ENCODE peak calls at places on chromosomes 3 and 15, in five cellular contexts. Q is GM12878, R is K562, U is HCT116, M is SK-N-SH. S is an unnamed sample.

GRCh38 chr15:41585140-41586047 is 26.4 kb downstream of the TYRO3 start:
- DNase-seq in U (no peak), Q (no peak), M (peak; percentile 76), R (no peak), S (no peak)

GRCh38 chr3:94875149-94875548 is 812.3 kb downstream of the NSUN3 start:
- DNase-seq in M (no peak), R (no peak), Q (no peak), U (no peak), S (no peak)

GRCh38 chr3:178003756-178004155 is 532.5 kb upstream of the KCNMB2 start:
- DNase-seq in M (no peak), R (no peak), U (no peak), Q (no peak), S (no peak)

GRCh38 chr3:53588122-53588521 is 93.7 kb downstream of the CACNA1D start:
- DNase-seq in M (no peak), U (no peak), Q (no peak), R (no peak), S (no peak)

GRCh38 chr15:77606142-77607034 is 26.3 kb downstream of the LINGO1 start:
- DNase-seq in Q (no peak), M (peak; percentile 63), U (no peak), R (peak; percentile 36), S (no peak)

GRCh38 chr15:20352241-20353200 is 189.1 kb downstream of the GOLGA6L6 start:
- DNase-seq in U (no peak), Q (no peak), M (no peak), R (no peak), S (no peak)

GRCh38 chr3:24135280-24135679 is 190.2 kb downstream of the NR1D2 start:
- DNase-seq in Q (no peak), R (no peak), U (no peak), M (no peak), S (no peak)

GRCh38 chr15:27679621-27680521 is 419.2 kb downstream of the OCA2 start:
- DNase-seq in R (no peak), Q (no peak), U (no peak), M (peak; percentile 70), S (no peak)

GRCh38 chr3:11381563-11381962 is 109.4 kb downstream of the ATG7 start:
- DNase-seq in R (no peak), U (no peak), M (no peak), Q (no peak), S (no peak)

GRCh38 chr3:167110906-167111305 is 269.2 kb downstream of the ZBBX start:
- DNase-seq in U (no peak), M (no peak), R (no peak), Q (no peak), S (no peak)

GRCh38 chr3:132726341-132726823 is 4.2 kb upstream of the NPHP3 start:
- DNase-seq in Q (no peak), M (peak; percentile 19), U (no peak), R (peak; percentile 13), S (peak; percentile 23)

GRCh38 chr3:64451283-64452012 is 226.2 kb upstream of the PRICKLE2 start:
- DNase-seq in M (no peak), R (no peak), Q (no peak), U (no peak), S (no peak)

GRCh38 chr15:85473455-85473854 is 93.1 kb downstream of the AKAP13 start:
- DNase-seq in Q (no peak), U (no peak), R (no peak), M (no peak), S (no peak)

GRCh38 chr15:45743309-45744041 is 108.6 kb downstream of the SQOR start:
- DNase-seq in R (no peak), U (no peak), Q (no peak), M (no peak), S (no peak)

GRCh38 chr3:63559884-63560283 is 92.6 kb upstream of the SNTN start:
- DNase-seq in Q (no peak), U (no peak), R (no peak), M (no peak), S (no peak)

GRCh38 chr3:88321696-88322095 is 171.9 kb downstream of the C3orf38 start:
- DNase-seq in U (no peak), M (no peak), Q (no peak), R (no peak), S (no peak)

GRCh38 chr3:168116279-168116678 is 20.6 kb upstream of the GOLIM4 start:
- DNase-seq in M (no peak), U (no peak), Q (no peak), R (peak; percentile 38), S (no peak)

GRCh38 chr3:129592362-129593150 is 13.9 kb downstream of the PLXND1 start:
- DNase-seq in M (no peak), R (no peak), U (no peak), Q (no peak), S (no peak)

GRCh38 chr3:77915341-77915740 is 875.4 kb downstream of the ROBO2 start:
- DNase-seq in R (no peak), M (no peak), Q (no peak), U (no peak), S (no peak)

GRCh38 chr3:189353318-189353958 is 181.7 kb downstream of the TPRG1 start:
- DNase-seq in U (peak; percentile 16), M (no peak), Q (no peak), R (no peak), S (no peak)

GRCh38 chr3:84082726-84083125 is 876.1 kb upstream of the CADM2 start:
- DNase-seq in M (no peak), R (no peak), U (no peak), Q (no peak), S (no peak)

DNA sequence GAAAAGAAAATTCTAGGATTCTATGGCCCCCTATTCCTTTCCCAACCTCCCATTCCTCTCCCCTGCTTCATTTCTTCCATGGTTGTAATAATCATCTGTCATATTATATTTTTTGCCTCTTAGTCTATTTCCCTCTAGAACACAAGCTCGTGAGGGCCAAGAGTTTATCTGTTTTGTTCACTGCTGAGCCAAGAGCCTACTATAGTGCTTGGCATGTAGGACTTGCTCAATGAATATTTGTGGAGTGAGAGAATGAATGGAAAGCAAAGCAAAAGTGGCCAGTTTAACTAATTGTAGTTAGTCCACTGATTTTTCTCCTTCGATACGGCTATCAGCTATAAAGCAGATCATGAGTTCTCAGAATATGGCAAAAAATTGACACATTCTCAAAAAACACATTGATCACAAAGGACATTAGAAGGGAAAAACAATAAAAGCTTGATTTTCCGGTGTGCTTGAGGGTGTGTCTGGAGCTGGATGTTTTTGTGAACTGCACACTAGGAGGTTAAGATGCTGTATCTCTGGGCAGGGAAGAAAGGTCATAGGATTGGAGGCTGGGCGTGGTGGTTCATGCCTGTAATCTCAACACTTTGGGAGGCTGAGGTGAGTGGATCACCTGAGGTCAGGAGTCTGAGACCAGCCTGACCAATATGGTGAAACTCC is 25.0 kb upstream of the CTSH start:
- DNase-seq in U (no peak), Q (no peak), M (no peak), R (no peak), S (no peak)
- TF ChIP-seq JUND in U (no peak), Q (no peak), M (no peak), R (no peak), S (no peak)

GRCh38 chr15:79431636-79432344 is at the start of gene MINAR1:
- DNase-seq in U (no peak), M (peak; percentile 84), Q (no peak), R (no peak), S (no peak)
- TF ChIP-seq JUND in U (no peak), M (no peak), Q (no peak), R (no peak), S (no peak)

DNA sequence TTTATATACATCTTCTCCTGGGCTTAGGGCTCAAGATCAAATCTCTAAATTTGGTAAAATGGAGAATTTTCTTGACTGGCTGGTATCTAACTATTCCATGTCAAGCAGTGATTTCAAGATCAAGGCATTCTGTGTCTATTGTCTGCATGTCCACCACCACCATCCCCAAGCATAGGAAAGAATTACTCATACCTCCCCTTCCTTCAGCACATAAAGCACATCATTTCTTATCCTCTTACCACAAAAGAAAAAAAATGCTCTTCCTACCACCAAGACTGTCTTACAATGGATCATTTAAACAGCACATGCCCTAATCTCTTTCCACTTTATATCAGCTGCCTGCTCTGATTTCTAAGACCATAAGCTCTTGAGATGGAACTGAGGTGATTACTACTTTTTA is 470.5 kb upstream of the THBS1 start:
- DNase-seq in M (no peak), Q (no peak), R (no peak), U (no peak), S (no peak)
- TF ChIP-seq JUND in M (peak; percentile 34), Q (no peak), R (no peak), U (no peak), S (no peak)

GRCh38 chr3:72176537-72177041 is 391.6 kb upstream of the PROK2 start:
- DNase-seq in U (no peak), Q (peak; percentile 93), R (no peak), M (no peak), S (no peak)

GRCh38 chr3:72175305-72175858 is 390.4 kb upstream of the PROK2 start:
- DNase-seq in U (no peak), M (no peak), Q (no peak), R (no peak), S (no peak)

GRCh38 chr3:72179107-72179464 is 394.1 kb upstream of the PROK2 start:
- DNase-seq in R (no peak), U (no peak), M (no peak), Q (no peak), S (no peak)

GRCh38 chr3:72178463-72179106 is 393.6 kb upstream of the PROK2 start:
- DNase-seq in Q (no peak), U (no peak), R (no peak), M (no peak), S (no peak)

DNA sequence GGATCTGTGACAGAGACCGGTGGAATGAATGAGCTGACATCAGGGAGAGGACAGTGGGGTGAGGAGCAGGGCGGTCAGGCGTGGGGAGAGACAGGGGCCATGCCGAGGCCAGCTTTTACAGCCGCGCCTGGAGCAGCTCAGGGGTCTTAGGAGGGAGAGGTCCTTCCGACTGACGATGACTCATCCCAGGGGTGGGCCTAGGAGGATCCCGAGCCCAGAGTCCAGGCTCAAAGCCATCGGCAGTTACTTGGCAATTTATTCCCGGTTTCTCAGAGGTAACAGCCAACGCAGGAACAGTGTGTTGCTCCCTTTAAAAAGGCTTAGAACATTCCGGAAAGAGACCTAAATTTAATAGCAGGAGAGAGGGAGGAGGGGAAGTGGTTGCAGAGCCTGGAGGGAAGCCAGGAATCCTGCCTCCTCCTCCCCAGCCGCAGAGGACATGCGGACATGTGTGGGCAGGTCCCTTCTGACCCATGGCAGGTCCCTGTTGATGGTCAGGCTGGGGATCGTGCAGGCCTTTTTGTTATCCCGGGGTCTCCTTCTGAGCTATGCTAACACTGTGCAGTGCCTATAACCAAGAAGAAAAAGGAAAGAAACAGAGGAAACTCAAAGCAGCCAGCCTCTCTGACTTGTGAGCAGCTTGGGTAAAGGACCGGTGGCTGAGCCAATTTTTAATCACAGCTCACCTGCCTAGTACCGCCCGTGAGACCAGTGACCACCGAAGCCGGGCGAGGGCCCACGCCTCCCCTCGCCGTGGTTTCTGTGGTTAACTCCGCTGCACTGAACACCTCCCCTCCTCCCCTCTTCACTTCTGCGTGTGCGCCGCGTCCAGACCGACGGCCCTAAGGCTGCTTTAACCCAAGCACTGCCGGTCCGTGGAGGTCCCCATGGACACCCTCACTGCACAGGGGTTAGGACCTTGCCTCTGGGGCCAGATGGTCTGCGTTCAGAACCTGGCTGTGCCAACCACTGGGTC is 392.4 kb upstream of the PROK2 start:
- DNase-seq in M (no peak), U (no peak), R (peak; percentile 60), Q (no peak), S (peak; percentile 69)
- TF ChIP-seq JUND in M (no peak), U (no peak), R (peak; percentile 83), Q (no peak), S (no peak)